ENCODE peak calls at places on chromosomes 12 and 14, in five cellular contexts. H is H1, X is trophoblast cell, Z is H9, S is mesenchymal stem cell. G is an unnamed sample.

GRCh38 chr12:131827961-131828534 is at the start of gene MMP17:
- DNase-seq in S (peak), X (no peak), Z (peak), H (no peak), G (peak)

GRCh38 chr14:98118749-98119148 is 1153.2 kb downstream of the BCL11B start:
- DNase-seq in X (no peak), S (no peak), Z (no peak), H (no peak), G (no peak)

GRCh38 chr14:50231475-50232275 is at the start of gene SOS2:
- DNase-seq in Z (peak), S (peak), H (peak), X (peak), G (peak)

GRCh38 chr12:112317481-112317880 is 64.8 kb downstream of the HECTD4 start:
- DNase-seq in Z (no peak), H (no peak), X (peak), S (no peak), G (peak)

GRCh38 chr12:50467441-50467840 is 37.3 kb upstream of the DIP2B start:
- DNase-seq in X (no peak), H (no peak), Z (no peak), S (no peak), G (no peak)

GRCh38 chr14:61475316-61475715 is 153.9 kb downstream of the PRKCH start:
- DNase-seq in Z (no peak), X (no peak), S (peak), H (no peak), G (peak)

GRCh38 chr12:58414398-58414871 is 473.1 kb downstream of the ATP23 start:
- DNase-seq in X (no peak), S (peak), Z (no peak), H (no peak), G (no peak)

GRCh38 chr14:77040309-77040994 is 11.9 kb upstream of the IRF2BPL start:
- DNase-seq in S (peak), X (peak), Z (peak), H (no peak), G (no peak)

GRCh38 chr14:61392297-61392696 is 70.9 kb downstream of the PRKCH start:
- DNase-seq in X (no peak), H (no peak), Z (no peak), S (no peak), G (no peak)

GRCh38 chr14:43418314-43418713 is 1088.8 kb downstream of the FSCB start:
- DNase-seq in H (no peak), S (no peak), Z (no peak), X (no peak), G (no peak)

GRCh38 chr12:2418579-2418978 is 365.8 kb downstream of the CACNA1C start:
- DNase-seq in Z (no peak), X (no peak), H (no peak), S (no peak), G (no peak)

GRCh38 chr12:14482886-14483285 is 84.8 kb downstream of the PLBD1 start:
- DNase-seq in H (no peak), X (no peak), S (no peak), Z (no peak), G (no peak)

GRCh38 chr14:48936352-48936751 is 649.8 kb downstream of the RPS29 start:
- DNase-seq in H (no peak), X (no peak), Z (no peak), S (peak), G (peak)

GRCh38 chr14:21169587-21169986 is 13.7 kb upstream of the OR5AU1 start:
- DNase-seq in X (no peak), S (no peak), Z (no peak), H (no peak), G (no peak)

GRCh38 chr12:54587315-54587821 is 1.1 kb downstream of the PPP1R1A start:
- DNase-seq in X (no peak), H (no peak), Z (no peak), S (no peak), G (no peak)

GRCh38 chr12:127191124-127191523 is 1075.8 kb upstream of the TMEM132C start:
- DNase-seq in S (no peak), H (no peak), X (no peak), Z (no peak), G (no peak)

GRCh38 chr12:129854591-129854990 is 49.2 kb downstream of the TMEM132D start:
- DNase-seq in X (no peak), Z (no peak), S (no peak), H (no peak), G (no peak)

GRCh38 chr14:33564774-33565630 is 385.9 kb downstream of the EGLN3 start:
- DNase-seq in H (peak), X (no peak), S (peak), Z (peak), G (no peak)

GRCh38 chr14:50008562-50009355 is 107.6 kb downstream of the VCPKMT start:
- DNase-seq in H (no peak), X (peak), S (peak), Z (no peak), G (no peak)

GRCh38 chr12:14991069-14991468 is 18.2 kb downstream of the PDE6H start:
- DNase-seq in S (no peak), H (no peak), Z (no peak), X (no peak), G (no peak)

GRCh38 chr12:54658306-54659264 is 10.4 kb upstream of the DCD start:
- DNase-seq in H (peak), X (peak), S (no peak), Z (peak), G (no peak)

GRCh38 chr14:89618821-89619551 is 202.0 kb upstream of the FOXN3 start:
- DNase-seq in S (peak), X (peak), Z (peak), H (peak), G (peak)

GRCh38 chr12:132610051-132610759 is at the start of gene LRCOL1:
- DNase-seq in H (no peak), Z (peak), X (no peak), S (peak), G (no peak)

GRCh38 chr12:13173012-13173441 is 23.5 kb upstream of the EMP1 start:
- DNase-seq in Z (no peak), S (peak), X (peak), H (no peak), G (no peak)

GRCh38 chr14:99534863-99535262 is 53.7 kb downstream of the CCNK start:
- DNase-seq in X (no peak), S (no peak), H (no peak), Z (no peak), G (peak)

GRCh38 chr14:51527073-51527472 is 124.6 kb upstream of the FRMD6 start:
- DNase-seq in Z (no peak), H (no peak), X (no peak), S (peak), G (no peak)

DNA sequence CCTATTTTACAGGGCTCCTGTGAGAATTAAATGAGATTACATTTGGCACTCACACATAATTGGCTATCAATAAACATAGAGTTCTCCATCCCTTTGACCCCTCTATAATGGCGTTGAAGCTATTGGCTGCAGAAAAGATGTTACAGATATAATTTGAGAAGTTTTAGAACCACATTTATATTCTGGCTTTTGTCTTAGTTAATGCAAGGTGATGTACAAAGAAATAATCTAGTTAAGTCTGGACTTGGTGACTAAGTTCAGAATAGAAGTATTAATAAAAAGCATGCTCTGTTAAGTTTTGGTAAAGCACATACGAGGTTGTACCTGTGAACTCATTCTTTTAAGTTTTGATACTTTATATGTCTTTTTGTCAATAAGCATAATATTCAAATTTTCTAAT is 187.1 kb upstream of the HMGA2 start:
- DNase-seq in X (no peak), H (no peak), Z (no peak), S (no peak), G (no peak)
- H4K8ac ChIP-seq in X (no peak), H (no peak), Z (no peak), S (no peak), G (no peak)

DNA sequence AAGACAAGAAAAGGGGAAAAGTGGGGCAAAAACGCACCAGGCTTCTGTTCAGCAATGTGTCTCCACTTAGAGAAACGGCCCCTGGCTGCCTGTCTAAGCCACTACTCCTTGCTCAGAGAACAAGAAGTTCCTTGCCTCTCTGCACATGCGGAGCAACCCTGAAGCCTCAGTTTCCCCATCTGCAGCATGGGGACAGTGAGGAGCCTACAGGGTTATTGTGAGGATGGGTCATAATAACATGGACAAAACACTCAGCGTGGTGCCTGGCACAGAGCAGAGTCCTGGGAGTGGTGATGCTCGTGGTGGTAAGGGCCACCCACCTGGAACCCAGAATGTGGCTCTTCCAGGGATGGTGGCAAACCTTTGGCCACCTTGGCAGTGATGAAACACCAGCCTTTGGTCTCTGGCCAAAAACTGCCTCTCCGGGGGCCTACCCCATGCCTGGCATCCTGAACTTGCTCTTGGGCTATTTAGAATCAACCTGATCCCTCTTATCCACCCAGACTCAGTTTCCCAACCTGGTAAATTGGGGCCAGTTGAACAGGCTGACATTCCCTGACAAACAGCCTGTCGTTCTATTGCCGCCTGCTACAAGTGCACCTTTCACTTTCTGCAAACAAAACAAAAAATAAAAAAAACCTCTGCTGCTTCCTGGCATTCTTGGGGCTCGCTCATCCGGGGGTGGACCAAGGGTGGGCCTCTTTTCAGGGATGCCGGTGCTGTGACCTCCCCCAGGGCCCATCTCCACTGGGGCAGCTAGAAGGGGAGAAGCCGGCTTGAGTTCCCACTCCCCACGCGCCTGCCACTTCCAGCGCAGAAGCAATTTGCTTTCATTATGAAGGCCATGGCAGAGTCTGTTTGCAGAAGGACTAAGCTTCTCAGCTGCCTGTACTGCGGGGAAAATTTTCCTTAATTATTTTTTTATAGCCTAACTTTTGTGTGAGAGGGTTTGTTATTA is 56.4 kb upstream of the DLK1 start:
- DNase-seq in H (no peak), S (no peak), X (no peak), Z (no peak), G (no peak)
- H2BK12ac ChIP-seq in H (peak), S (no peak), X (no peak), Z (no peak), G (no peak)

GRCh38 chr12:53499261-53500118 is at the start of gene MAP3K12:
- DNase-seq in X (no peak), H (no peak), Z (peak), S (peak), G (peak)
- H4K8ac ChIP-seq in X (peak), H (peak), Z (no peak), S (peak), G (peak)

DNA sequence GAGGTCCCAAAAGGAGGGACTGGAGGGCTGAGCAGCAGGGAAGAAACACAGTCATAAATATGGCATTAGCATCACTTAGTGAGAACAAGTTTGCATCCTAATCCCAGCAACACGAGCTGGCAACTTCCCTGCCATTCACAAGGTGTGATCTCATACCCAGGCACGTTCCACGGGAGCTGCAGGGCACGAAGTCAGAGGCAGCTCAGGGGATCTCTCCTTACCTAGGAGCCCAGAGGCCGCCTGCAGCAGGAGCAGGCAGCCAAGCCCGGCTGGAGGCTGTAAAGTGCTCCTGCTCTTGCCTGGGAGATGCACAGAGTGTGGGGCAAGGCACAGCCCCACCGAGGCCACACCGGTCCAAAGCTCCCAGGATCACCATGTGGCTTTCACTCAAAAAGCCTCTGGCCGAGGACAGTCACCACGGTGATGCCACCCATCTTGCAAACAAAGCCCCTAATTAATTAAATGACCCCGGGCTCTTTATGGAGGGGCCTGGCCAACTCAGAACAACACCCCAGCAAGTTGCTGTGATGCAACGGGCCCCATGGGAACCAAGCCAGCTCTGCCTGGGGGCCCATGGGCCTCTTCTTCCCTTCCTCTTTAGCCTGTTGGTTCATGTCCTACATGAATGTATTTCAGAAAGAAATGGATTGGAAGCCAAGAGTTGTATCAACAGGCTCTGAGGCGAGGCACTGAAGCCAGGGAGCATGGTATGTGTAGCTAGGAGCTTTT is 26.5 kb downstream of the NUAK1 start:
- DNase-seq in S (no peak), X (no peak), Z (peak), H (no peak), G (no peak)
- H2BK12ac ChIP-seq in S (peak), X (no peak), Z (no peak), H (peak), G (no peak)

GRCh38 chr12:122974892-122975789 is at the start of gene OGFOD2:
- DNase-seq in X (peak), Z (peak), H (peak), S (peak), G (peak)
- H4K8ac ChIP-seq in X (peak), Z (no peak), H (peak), S (peak), G (no peak)

DNA sequence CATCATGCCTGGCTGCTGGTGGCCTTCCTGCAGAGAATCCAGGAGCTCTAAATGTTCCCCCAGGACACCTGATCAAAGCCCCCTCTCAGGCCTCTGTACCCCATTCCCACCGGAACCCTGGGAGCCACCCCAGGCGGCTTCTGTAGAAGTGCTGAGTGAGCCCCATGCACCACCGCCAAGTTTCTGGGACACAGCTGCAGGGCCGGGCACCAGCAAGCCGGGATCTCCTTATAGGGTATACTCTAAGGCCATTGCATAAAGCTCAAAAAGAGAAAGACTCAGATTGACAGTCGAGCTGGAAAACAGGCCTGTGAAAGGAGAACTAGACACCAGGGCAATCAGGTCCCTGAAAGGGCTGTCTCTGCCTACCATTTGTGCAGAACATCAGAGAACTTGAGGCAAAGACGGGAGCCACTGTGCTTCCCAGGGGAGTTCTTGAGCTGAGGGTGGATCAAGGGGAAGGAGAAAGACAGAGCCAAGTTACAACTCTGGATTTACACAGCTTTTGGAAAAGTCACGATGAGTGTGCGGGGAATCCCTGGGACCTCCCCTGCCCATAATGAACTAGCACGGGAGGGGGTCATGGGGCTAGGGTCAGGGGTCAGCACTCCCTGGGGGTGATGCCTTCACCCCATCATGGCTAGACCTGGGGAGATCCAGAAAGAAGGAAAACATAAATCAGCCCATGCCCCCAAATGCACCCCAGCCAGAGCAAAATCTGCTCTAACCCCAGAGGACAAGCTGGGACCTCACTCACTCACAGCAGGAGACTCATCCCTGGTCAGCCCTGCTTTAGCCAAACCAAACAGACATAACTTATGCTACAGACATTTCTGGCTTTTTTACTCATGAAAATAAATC is 51.1 kb downstream of the ITPK1 start:
- DNase-seq in X (no peak), Z (no peak), H (no peak), S (no peak), G (no peak)
- H2BK12ac ChIP-seq in X (no peak), Z (no peak), H (no peak), S (no peak), G (no peak)

DNA sequence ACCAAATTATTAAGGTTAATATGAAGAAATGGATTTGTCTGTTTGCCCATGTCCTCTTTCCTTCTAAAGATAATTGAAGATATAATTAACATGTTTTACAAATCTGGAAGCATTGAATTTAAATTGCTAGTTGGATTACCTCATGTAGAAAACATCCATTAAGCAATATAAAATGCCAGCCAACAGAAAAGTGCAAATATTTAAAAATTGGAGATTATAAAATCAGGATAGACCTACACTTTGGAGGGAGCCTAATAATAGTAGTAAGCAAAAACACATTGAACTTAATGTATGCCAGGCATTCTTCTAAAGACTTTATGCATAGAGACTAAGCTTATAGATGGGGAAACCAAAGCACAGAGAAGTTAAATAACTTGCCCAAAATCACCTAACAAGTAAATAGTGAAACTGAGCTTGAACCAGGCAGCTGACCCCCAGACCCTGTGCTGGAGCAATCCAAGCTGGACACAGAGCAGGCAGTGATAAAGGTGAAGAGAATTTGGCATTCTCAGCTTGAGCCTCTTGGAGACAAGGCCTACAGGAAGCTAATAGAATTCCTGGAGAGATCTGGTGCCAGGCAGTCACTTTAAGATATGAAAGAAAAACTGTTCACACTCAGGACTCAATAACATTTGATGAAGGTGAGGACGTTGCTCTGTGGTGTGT is 119.8 kb downstream of the ASCL1 start:
- DNase-seq in H (no peak), S (no peak), Z (no peak), X (no peak), G (no peak)
- H4K8ac ChIP-seq in H (no peak), S (no peak), Z (no peak), X (no peak), G (no peak)